ENCODE peak calls at places on chromosome 7, in four cellular contexts. One of them, this sample, is unnamed. For H4K20me1 and H3K9me1, the result is how much of the 10 kb centered on the place peaks cover.

GRCh38 chr7:82164813-82165212 is 278.8 kb downstream of the CACNA2D1 start:
- DNase-seq in K562: no peak
- DNase-seq in IMR-90: peak
- DNase-seq in endothelial cell of umbilical vein: peak
- DNase-seq in this sample: no peak

GRCh38 chr7:92588561-92588960 is 1.6 kb downstream of the FAM133B start:
- DNase-seq in endothelial cell of umbilical vein: no peak
- DNase-seq in IMR-90: no peak
- DNase-seq in K562: no peak
- DNase-seq in this sample: no peak

GRCh38 chr7:13903997-13904396 is 85.5 kb downstream of the ETV1 start:
- DNase-seq in endothelial cell of umbilical vein: no peak
- DNase-seq in IMR-90: peak
- DNase-seq in K562: no peak
- DNase-seq in this sample: no peak

GRCh38 chr7:68038621-68039314 is 1042.1 kb downstream of the TYW1 start:
- DNase-seq in IMR-90: no peak
- DNase-seq in endothelial cell of umbilical vein: no peak
- DNase-seq in K562: no peak
- DNase-seq in this sample: no peak

GRCh38 chr7:45940939-45941338 is 19.9 kb upstream of the IGFBP3 start:
- DNase-seq in IMR-90: no peak
- DNase-seq in K562: no peak
- DNase-seq in endothelial cell of umbilical vein: no peak
- DNase-seq in this sample: no peak

GRCh38 chr7:23470290-23471089 is at the start of gene IGF2BP3:
- DNase-seq in IMR-90: peak
- DNase-seq in K562: peak
- DNase-seq in endothelial cell of umbilical vein: peak
- DNase-seq in this sample: peak

GRCh38 chr7:946256-946996 is 8.1 kb downstream of the ADAP1 start:
- DNase-seq in K562: no peak
- DNase-seq in endothelial cell of umbilical vein: no peak
- DNase-seq in IMR-90: no peak
- DNase-seq in this sample: no peak

GRCh38 chr7:27158436-27159277 is 2.2 kb upstream of the HOXA7 start:
- DNase-seq in K562: no peak
- DNase-seq in endothelial cell of umbilical vein: peak
- DNase-seq in IMR-90: no peak
- DNase-seq in this sample: no peak

GRCh38 chr7:81284576-81284975 is 365.7 kb upstream of the SEMA3C start:
- DNase-seq in K562: no peak
- DNase-seq in endothelial cell of umbilical vein: peak
- DNase-seq in IMR-90: peak
- DNase-seq in this sample: peak

GRCh38 chr7:158832994-158833393 is 3.7 kb upstream of the ESYT2 start:
- DNase-seq in endothelial cell of umbilical vein: no peak
- DNase-seq in K562: no peak
- DNase-seq in IMR-90: no peak
- DNase-seq in this sample: no peak

GRCh38 chr7:129896568-129897382 is 56.0 kb downstream of the UBE2H start:
- DNase-seq in IMR-90: peak
- DNase-seq in K562: no peak
- DNase-seq in endothelial cell of umbilical vein: peak
- DNase-seq in this sample: peak

GRCh38 chr7:128215739-128216138 is 25.3 kb upstream of the LEP start:
- DNase-seq in K562: no peak
- DNase-seq in IMR-90: peak
- DNase-seq in endothelial cell of umbilical vein: no peak
- DNase-seq in this sample: no peak

GRCh38 chr7:93092757-93093370 is 24.9 kb downstream of the SAMD9 start:
- DNase-seq in endothelial cell of umbilical vein: peak
- DNase-seq in IMR-90: peak
- DNase-seq in K562: no peak
- DNase-seq in this sample: no peak

GRCh38 chr7:951881-952547 is 2.5 kb downstream of the ADAP1 start:
- DNase-seq in IMR-90: no peak
- DNase-seq in K562: no peak
- DNase-seq in endothelial cell of umbilical vein: no peak
- DNase-seq in this sample: no peak

GRCh38 chr7:127943541-127944521 is 87.4 kb downstream of the LRRC4 start:
- DNase-seq in endothelial cell of umbilical vein: no peak
- DNase-seq in K562: no peak
- DNase-seq in IMR-90: peak
- DNase-seq in this sample: no peak

GRCh38 chr7:50264908-50265307 is 39.6 kb upstream of the IKZF1 start:
- DNase-seq in K562: no peak
- DNase-seq in endothelial cell of umbilical vein: no peak
- DNase-seq in IMR-90: no peak
- DNase-seq in this sample: no peak

GRCh38 chr7:74289018-74289659 is at the start of gene CLIP2:
- DNase-seq in IMR-90: peak
- DNase-seq in K562: peak
- DNase-seq in endothelial cell of umbilical vein: peak
- DNase-seq in this sample: no peak

GRCh38 chr7:5237286-5237685 is 45.5 kb upstream of the SLC29A4 start:
- DNase-seq in IMR-90: peak
- DNase-seq in K562: no peak
- DNase-seq in endothelial cell of umbilical vein: no peak
- DNase-seq in this sample: no peak

GRCh38 chr7:96861-97260 is 95.5 kb upstream of the FAM20C start:
- DNase-seq in IMR-90: no peak
- DNase-seq in endothelial cell of umbilical vein: no peak
- DNase-seq in K562: no peak
- DNase-seq in this sample: no peak

GRCh38 chr7:159370-160270 is 32.8 kb upstream of the FAM20C start:
- DNase-seq in endothelial cell of umbilical vein: no peak
- DNase-seq in IMR-90: no peak
- DNase-seq in K562: no peak
- DNase-seq in this sample: no peak

GRCh38 chr7:137932881-137933269 is 69.0 kb downstream of the CREB3L2 start:
- DNase-seq in endothelial cell of umbilical vein: peak
- DNase-seq in IMR-90: peak
- DNase-seq in K562: no peak
- DNase-seq in this sample: no peak

GRCh38 chr7:158740013-158740656 is 35.5 kb upstream of the NCAPG2 start:
- DNase-seq in K562: no peak
- DNase-seq in endothelial cell of umbilical vein: peak
- DNase-seq in IMR-90: peak
- DNase-seq in this sample: no peak

GRCh38 chr7:42222891-42223290 is 14.1 kb downstream of the GLI3 start:
- DNase-seq in endothelial cell of umbilical vein: no peak
- DNase-seq in IMR-90: no peak
- DNase-seq in K562: no peak
- DNase-seq in this sample: no peak

GRCh38 chr7:133511242-133511641 is 258.4 kb downstream of the EXOC4 start:
- DNase-seq in K562: no peak
- DNase-seq in endothelial cell of umbilical vein: no peak
- DNase-seq in IMR-90: no peak
- DNase-seq in this sample: no peak

GRCh38 chr7:22296265-22296566 is 60.7 kb downstream of the RAPGEF5 start:
- DNase-seq in IMR-90: no peak
- DNase-seq in endothelial cell of umbilical vein: no peak
- DNase-seq in K562: no peak
- DNase-seq in this sample: no peak

GRCh38 chr7:17147409-17147808 is 151.0 kb upstream of the AHR start:
- DNase-seq in IMR-90: no peak
- DNase-seq in endothelial cell of umbilical vein: no peak
- DNase-seq in K562: no peak
- DNase-seq in this sample: no peak

GRCh38 chr7:17140421-17140820 is 158.0 kb upstream of the AHR start:
- DNase-seq in IMR-90: no peak
- DNase-seq in endothelial cell of umbilical vein: no peak
- DNase-seq in K562: no peak
- DNase-seq in this sample: no peak

GRCh38 chr7:17142831-17143541 is 155.5 kb upstream of the AHR start:
- DNase-seq in K562: no peak
- DNase-seq in IMR-90: peak
- DNase-seq in endothelial cell of umbilical vein: peak
- DNase-seq in this sample: no peak

GRCh38 chr7:17139081-17139480 is 159.4 kb upstream of the AHR start:
- DNase-seq in endothelial cell of umbilical vein: no peak
- DNase-seq in IMR-90: no peak
- DNase-seq in K562: no peak
- DNase-seq in this sample: no peak

DNA sequence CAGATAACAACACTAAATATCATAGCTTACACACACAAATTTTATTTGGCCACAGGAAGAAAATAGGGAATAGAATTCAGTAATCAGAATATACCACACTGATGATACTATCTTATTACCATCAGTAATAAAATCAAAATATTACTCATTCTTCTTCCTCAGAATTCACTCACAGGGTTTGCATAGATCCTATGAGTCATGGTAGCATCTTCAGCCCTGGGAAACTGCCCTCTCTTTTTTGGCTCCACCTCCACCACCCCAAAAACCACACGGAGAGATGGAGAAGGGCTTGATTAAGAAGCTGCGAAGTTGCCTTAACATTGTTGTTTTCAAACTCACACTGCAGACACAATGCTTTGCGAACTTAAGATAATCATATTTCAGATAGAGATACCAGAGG is 154.1 kb upstream of the AHR start:
- DNase-seq in endothelial cell of umbilical vein: peak
- DNase-seq in K562: no peak
- DNase-seq in IMR-90: peak
- DNase-seq in this sample: no peak
- H4K20me1 ChIP-seq in endothelial cell of umbilical vein: under half
- H4K20me1 ChIP-seq in K562: under half
- H4K20me1 ChIP-seq in IMR-90: under half
- H4K20me1 ChIP-seq in this sample: under half

DNA sequence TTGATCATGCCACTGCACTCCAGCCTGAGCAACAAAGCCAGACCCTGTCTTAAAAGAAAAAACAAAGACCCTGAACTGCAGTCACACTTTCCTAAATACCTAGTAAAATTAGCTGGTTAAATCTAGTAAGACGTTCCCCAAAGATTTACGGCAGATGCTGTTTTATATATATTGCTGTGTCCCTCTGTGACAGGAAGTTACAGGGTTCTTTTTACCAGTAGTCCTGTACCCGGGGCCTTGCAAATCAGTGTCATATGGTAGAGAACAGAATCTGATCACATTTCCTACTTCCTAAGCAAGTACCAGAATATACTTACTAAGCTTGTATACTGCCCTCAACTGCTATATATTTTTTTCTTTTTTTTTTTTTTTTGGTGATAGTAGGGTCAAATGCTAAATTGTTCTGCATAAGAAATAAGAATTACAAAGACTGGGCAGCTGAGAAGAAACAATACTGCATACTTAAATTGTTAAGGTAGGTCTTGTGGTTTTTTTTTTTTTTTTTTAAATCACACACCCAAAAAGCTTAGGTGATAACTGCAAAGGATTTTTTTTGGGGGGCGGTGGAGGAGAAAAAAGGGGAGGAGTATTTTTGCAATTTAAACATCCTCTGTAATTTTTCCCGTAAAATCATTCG is 27.3 kb upstream of the KMT2E start:
- DNase-seq in IMR-90: no peak
- DNase-seq in endothelial cell of umbilical vein: no peak
- DNase-seq in K562: no peak
- DNase-seq in this sample: no peak
- H3K9me1 ChIP-seq in IMR-90: under half
- H3K9me1 ChIP-seq in endothelial cell of umbilical vein: under half
- H3K9me1 ChIP-seq in K562: under half
- H3K9me1 ChIP-seq in this sample: under half

GRCh38 chr7:149500201-149500600 is 2.6 kb upstream of the ZNF746 start:
- DNase-seq in endothelial cell of umbilical vein: no peak
- DNase-seq in K562: no peak
- DNase-seq in IMR-90: no peak
- DNase-seq in this sample: no peak

GRCh38 chr7:149494738-149495368 is 2.8 kb downstream of the ZNF746 start:
- DNase-seq in IMR-90: peak
- DNase-seq in endothelial cell of umbilical vein: no peak
- DNase-seq in K562: no peak
- DNase-seq in this sample: no peak

GRCh38 chr7:149497467-149498261 is at the start of gene ZNF746:
- DNase-seq in endothelial cell of umbilical vein: peak
- DNase-seq in IMR-90: peak
- DNase-seq in K562: peak
- DNase-seq in this sample: no peak

GRCh38 chr7:149495785-149496641 is 1.6 kb downstream of the ZNF746 start:
- DNase-seq in endothelial cell of umbilical vein: peak
- DNase-seq in K562: no peak
- DNase-seq in IMR-90: peak
- DNase-seq in this sample: no peak

DNA sequence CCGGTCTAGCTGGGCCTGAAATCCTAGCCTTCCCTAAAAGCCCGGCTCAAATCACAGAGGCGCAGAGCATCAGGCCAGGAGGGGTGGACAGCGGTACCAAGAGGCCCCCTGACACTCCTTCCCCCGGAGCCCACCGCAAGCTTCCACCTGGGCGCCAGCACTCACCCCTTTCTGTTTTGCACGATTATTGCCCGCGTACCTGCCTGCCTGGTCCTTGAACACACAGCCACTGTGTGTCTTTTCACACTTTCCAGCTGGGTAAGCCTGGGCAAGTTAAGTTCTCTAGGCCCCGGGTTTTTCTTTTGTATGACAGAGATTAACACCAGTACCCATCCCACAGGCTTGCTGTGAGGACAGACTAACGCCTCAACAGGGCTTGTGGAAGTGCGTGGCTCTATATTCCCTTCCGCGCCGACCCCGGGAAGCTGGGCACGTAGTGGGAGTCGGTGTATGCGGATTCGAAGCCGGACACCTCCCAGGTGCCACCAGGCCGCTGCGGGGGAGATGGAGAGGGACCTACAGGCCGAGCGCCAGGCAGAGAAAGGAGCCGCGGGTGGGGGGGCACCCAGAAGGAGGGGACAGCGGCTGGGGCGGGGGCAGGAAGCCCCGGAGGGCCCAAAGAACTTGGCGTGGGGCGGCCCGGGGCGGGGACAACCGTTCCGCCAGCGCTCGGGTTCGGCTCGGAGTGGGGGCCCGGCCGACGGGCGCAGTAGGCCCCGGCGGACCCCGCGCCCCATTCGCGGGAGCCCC is 792 bp downstream of the ZNF746 start:
- DNase-seq in endothelial cell of umbilical vein: peak
- DNase-seq in IMR-90: peak
- DNase-seq in K562: peak
- DNase-seq in this sample: no peak
- H4K20me1 ChIP-seq in endothelial cell of umbilical vein: under half
- H4K20me1 ChIP-seq in IMR-90: under half
- H4K20me1 ChIP-seq in K562: under half
- H4K20me1 ChIP-seq in this sample: under half

GRCh38 chr7:85159003-85159402 is 27.9 kb downstream of the SEMA3D start:
- DNase-seq in endothelial cell of umbilical vein: no peak
- DNase-seq in IMR-90: no peak
- DNase-seq in K562: no peak
- DNase-seq in this sample: no peak

GRCh38 chr7:85154282-85154937 is 32.4 kb downstream of the SEMA3D start:
- DNase-seq in endothelial cell of umbilical vein: no peak
- DNase-seq in IMR-90: no peak
- DNase-seq in K562: no peak
- DNase-seq in this sample: no peak

GRCh38 chr7:85150624-85151023 is 36.2 kb downstream of the SEMA3D start:
- DNase-seq in IMR-90: no peak
- DNase-seq in K562: no peak
- DNase-seq in endothelial cell of umbilical vein: no peak
- DNase-seq in this sample: no peak

GRCh38 chr7:85156661-85157213 is 30.1 kb downstream of the SEMA3D start:
- DNase-seq in IMR-90: no peak
- DNase-seq in K562: no peak
- DNase-seq in endothelial cell of umbilical vein: no peak
- DNase-seq in this sample: no peak

GRCh38 chr7:85153715-85154114 is 33.1 kb downstream of the SEMA3D start:
- DNase-seq in IMR-90: no peak
- DNase-seq in endothelial cell of umbilical vein: no peak
- DNase-seq in K562: no peak
- DNase-seq in this sample: no peak
- H3K9me1 ChIP-seq in IMR-90: under half
- H3K9me1 ChIP-seq in endothelial cell of umbilical vein: under half
- H3K9me1 ChIP-seq in K562: under half
- H3K9me1 ChIP-seq in this sample: under half